ENCODE peak calls at places on chromosomes 16 and 17, in five cellular contexts. A is epithelial cell of esophagus; I is OCI-LY7; V is A549; L is CD8-positive, alpha-beta T cell. P is an unnamed sample.

GRCh38 chr16:4261557-4262172 is 11.2 kb downstream of the TFAP4 start:
- DNase-seq in V (peak; percentile 54), L (no peak), A (peak; percentile 34), I (peak; percentile 20), P (no peak)

GRCh38 chr16:50096791-50097190 is 31.0 kb downstream of the HEATR3 start:
- DNase-seq in A (peak; percentile 7), L (no peak), V (no peak), I (no peak), P (no peak)

GRCh38 chr16:58652741-58653140 is 23.1 kb upstream of the CNOT1 start:
- DNase-seq in L (no peak), V (no peak), A (peak; percentile 16), I (no peak), P (no peak)

GRCh38 chr17:79916991-79917901 is 78.0 kb upstream of the CBX4 start:
- DNase-seq in L (no peak), A (no peak), I (no peak), V (no peak), P (no peak)

GRCh38 chr17:47161988-47162622 is 27.0 kb downstream of the CDC27 start:
- DNase-seq in L (no peak), A (no peak), I (peak; percentile 14), V (no peak), P (no peak)

GRCh38 chr17:79809530-79810137 is 12.8 kb upstream of the CBX8 start:
- DNase-seq in A (no peak), L (no peak), I (no peak), V (no peak), P (no peak)

GRCh38 chr16:46629331-46629843 is 8.2 kb upstream of the SHCBP1 start:
- DNase-seq in V (peak; percentile 58), I (no peak), L (no peak), A (peak; percentile 42), P (peak; percentile 12)

GRCh38 chr16:84722068-84722467 is 22.3 kb downstream of the USP10 start:
- DNase-seq in V (no peak), I (no peak), L (no peak), A (no peak), P (no peak)

GRCh38 chr17:18225562-18226283 is at the start of gene LLGL1:
- DNase-seq in A (no peak), I (no peak), L (no peak), V (no peak), P (no peak)

GRCh38 chr16:89023151-89023551 is 46.1 kb upstream of the CBFA2T3 start:
- DNase-seq in A (no peak), V (no peak), L (no peak), I (no peak), P (no peak)

GRCh38 chr16:73390491-73390890 is 342.6 kb upstream of the ZFHX3 start:
- DNase-seq in I (no peak), L (no peak), V (no peak), A (no peak), P (no peak)

GRCh38 chr17:77449908-77450741 is 309.4 kb downstream of the SEC14L1 start:
- DNase-seq in V (peak; percentile 56), I (peak; percentile 58), A (peak; percentile 57), L (no peak), P (no peak)

GRCh38 chr17:77501751-77502625 is 361.2 kb downstream of the SEC14L1 start:
- DNase-seq in V (no peak), I (no peak), A (no peak), L (no peak), P (no peak)

GRCh38 chr16:27199747-27200146 is 3.6 kb upstream of the KDM8 start:
- DNase-seq in V (no peak), L (no peak), A (no peak), I (peak; percentile 86), P (peak; percentile 80)

GRCh38 chr17:6494239-6494941 is 50.1 kb downstream of the PIMREG start:
- DNase-seq in A (peak; percentile 60), I (no peak), L (no peak), V (no peak), P (no peak)

GRCh38 chr16:78184554-78185183 is 85.2 kb downstream of the WWOX start:
- DNase-seq in V (no peak), L (no peak), A (no peak), I (no peak), P (no peak)

GRCh38 chr17:37766951-37767350 is 22.1 kb upstream of the HNF1B start:
- DNase-seq in I (no peak), A (peak; percentile 87), L (no peak), V (no peak), P (no peak)

GRCh38 chr17:81898029-81898866 is 3.8 kb upstream of the NPB start:
- DNase-seq in A (peak; percentile 95), I (no peak), L (no peak), V (peak; percentile 69), P (no peak)

GRCh38 chr16:4051591-4051990 is 64.7 kb downstream of the ADCY9 start:
- DNase-seq in A (peak; percentile 79), V (no peak), L (no peak), I (no peak), P (no peak)

GRCh38 chr17:2928294-2928890 is 132.2 kb downstream of the RAP1GAP2 start:
- DNase-seq in A (no peak), I (no peak), L (no peak), V (no peak), P (no peak)

GRCh38 chr16:29680180-29680598 is 1.2 kb downstream of the QPRT start:
- DNase-seq in I (no peak), V (no peak), A (no peak), L (no peak), P (no peak)

GRCh38 chr17:76159157-76159556 is 18.1 kb upstream of the FOXJ1 start:
- DNase-seq in I (no peak), L (no peak), V (no peak), A (no peak), P (no peak)

GRCh38 chr16:1787322-1788094 is 4.7 kb downstream of the NUBP2 start:
- DNase-seq in A (no peak), V (no peak), I (no peak), L (no peak), P (no peak)

GRCh38 chr17:1735834-1736347 is 6.8 kb upstream of the SERPINF2 start:
- DNase-seq in I (no peak), A (no peak), V (no peak), L (no peak), P (no peak)

GRCh38 chr17:29589524-29590260 is at the start of gene GIT1:
- DNase-seq in V (peak; percentile 92), L (peak; percentile 59), A (peak; percentile 88), I (peak; percentile 92), P (peak; percentile 64)

GRCh38 chr16:63655846-63656245 is 1466.0 kb downstream of the CDH11 start:
- DNase-seq in A (peak; percentile 93), L (no peak), I (no peak), V (no peak), P (no peak)

GRCh38 chr17:60138769-60139437 is 10.9 kb upstream of the CA4 start:
- DNase-seq in V (no peak), I (no peak), L (no peak), A (no peak), P (no peak)

GRCh38 chr17:66431080-66431795 is 128.8 kb downstream of the PRKCA start:
- DNase-seq in V (no peak), I (no peak), L (no peak), A (no peak), P (no peak)

GRCh38 chr17:30997270-30997669 is 26.4 kb downstream of the RNF135 start:
- DNase-seq in I (no peak), A (no peak), V (no peak), L (no peak), P (no peak)

GRCh38 chr16:86824751-86825310 is 246.5 kb downstream of the FOXL1 start:
- DNase-seq in I (no peak), V (no peak), A (peak; percentile 85), L (no peak), P (no peak)

GRCh38 chr16:72264776-72265175 is 92.8 kb upstream of the PMFBP1 start:
- DNase-seq in L (no peak), A (no peak), I (no peak), V (no peak), P (no peak)

DNA sequence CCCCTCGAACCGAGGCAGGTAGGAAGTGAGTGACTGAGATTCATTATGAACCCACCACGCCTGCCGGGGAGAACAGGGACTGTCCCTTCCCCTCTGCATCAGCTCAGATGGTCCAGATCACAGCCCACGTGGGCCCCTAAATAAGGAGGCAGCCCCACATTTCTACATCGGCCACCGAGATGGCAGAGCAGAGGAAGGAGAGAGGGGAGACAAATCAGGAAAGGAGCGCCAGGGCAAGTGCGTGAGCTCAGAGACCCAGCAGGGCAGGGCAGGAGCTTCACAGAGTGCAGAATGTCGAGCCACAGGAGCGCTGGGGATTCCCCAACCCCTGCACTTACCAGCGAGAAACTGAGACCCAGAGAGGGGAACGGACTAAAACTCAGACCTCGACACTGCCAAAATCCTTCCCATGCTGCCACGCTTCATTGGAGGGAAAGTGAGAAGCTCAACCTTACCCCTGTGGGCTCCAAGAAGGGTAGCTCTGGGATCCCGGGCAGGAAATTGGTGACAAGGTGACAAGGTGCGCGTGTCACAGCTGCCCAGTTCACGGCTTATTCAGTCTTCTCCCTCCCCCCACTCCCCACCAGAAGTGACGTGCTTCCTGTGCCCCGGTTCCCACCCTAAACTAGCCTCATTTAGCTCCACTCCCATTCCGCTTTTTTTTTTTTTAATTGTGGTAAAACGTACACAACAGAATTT is at the start of gene ICAM2:
- DNase-seq in I (peak; percentile 91), A (no peak), V (no peak), L (peak; percentile 83), P (peak; percentile 98)
- H3K4me3 ChIP-seq in I (peak within 1 kb of the TSS; percentile 79), A (no peak within 1 kb of the TSS), V (no peak within 1 kb of the TSS), L (peak within 1 kb of the TSS; percentile 87), P (peak within 1 kb of the TSS; percentile 88)

DNA sequence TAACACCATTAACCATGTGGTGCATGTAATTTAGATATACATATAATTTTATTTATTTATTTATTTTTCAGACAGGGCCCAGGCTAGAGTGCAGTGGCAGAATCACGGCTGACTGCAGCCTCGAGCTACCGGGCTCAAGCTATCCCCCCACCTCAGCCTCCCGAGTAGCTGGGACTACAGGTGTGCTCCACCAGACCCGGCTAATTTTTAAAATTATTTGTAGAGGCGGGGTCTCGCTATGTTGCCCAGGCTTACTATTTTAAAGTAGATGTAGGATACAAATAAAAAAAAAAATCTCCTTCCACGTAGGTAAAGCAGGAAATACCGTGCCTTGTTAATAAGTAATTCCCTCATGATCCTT is 446 bp upstream of the COQ7 start:
- DNase-seq in I (no peak), V (no peak), L (no peak), A (no peak), P (no peak)
- H3K4me3 ChIP-seq in I (peak overlapping the region; percentile 83), V (peak overlapping the region; percentile 63), L (no peak overlapping the region), A (peak overlapping the region; percentile 87), P (peak overlapping the region; percentile 87)

GRCh38 chr16:5350118-5350517 is 252.5 kb upstream of the EEF2KMT start:
- DNase-seq in A (no peak), I (no peak), L (no peak), V (no peak), P (no peak)

GRCh38 chr16:5347561-5347960 is 250.0 kb upstream of the EEF2KMT start:
- DNase-seq in A (no peak), I (no peak), L (no peak), V (no peak), P (no peak)

GRCh38 chr16:5349661-5350060 is 252.1 kb upstream of the EEF2KMT start:
- DNase-seq in V (no peak), I (no peak), L (no peak), A (no peak), P (no peak)

GRCh38 chr16:5354645-5355044 is 257.1 kb upstream of the EEF2KMT start:
- DNase-seq in A (no peak), L (no peak), V (no peak), I (no peak), P (no peak)

GRCh38 chr16:5349101-5349500 is 251.5 kb upstream of the EEF2KMT start:
- DNase-seq in V (no peak), I (no peak), A (no peak), L (no peak), P (no peak)
- H3K4me3 ChIP-seq in V (no peak overlapping the region), I (no peak overlapping the region), A (no peak overlapping the region), L (no peak overlapping the region), P (no peak overlapping the region)

GRCh38 chr17:4586043-4586442 is 1.7 kb downstream of the SMTNL2 start:
- DNase-seq in V (no peak), A (no peak), L (no peak), I (no peak), P (no peak)
- H3K4me3 ChIP-seq in V (no peak overlapping the region), A (no peak overlapping the region), L (no peak overlapping the region), I (no peak overlapping the region), P (no peak overlapping the region)

P was measured in Jurkat, Clone E6-1.